ENCODE peak calls at places on chromosomes 1 and 21, in five cellular contexts. D, J, E, O and N are unnamed samples. For H3K36me3, the result is how much of the 10 kb centered on the place peaks cover.

GRCh38 chr1:28172690-28173150 is 3.8 kb downstream of the PTAFR start:
- DNase-seq in D (peak), J (peak), E (no peak), O (peak), N (no peak)

GRCh38 chr1:160149235-160149634 is 2.2 kb upstream of the ATP1A4 start:
- DNase-seq in D (no peak), J (no peak), E (no peak), O (no peak), N (no peak)

GRCh38 chr1:156021954-156022353 is 1.2 kb upstream of the SSR2 start:
- DNase-seq in D (no peak), J (no peak), E (no peak), O (no peak), N (no peak)

GRCh38 chr1:26469558-26469957 is 2.7 kb upstream of the HMGN2 start:
- DNase-seq in D (no peak), J (no peak), E (no peak), O (peak), N (no peak)

GRCh38 chr1:156676820-156677615 is at the start of gene NES:
- DNase-seq in D (no peak), J (peak), E (no peak), O (no peak), N (peak)

GRCh38 chr1:109547412-109548320 is 749 bp upstream of the GNAI3 start:
- DNase-seq in D (peak), J (no peak), E (peak), O (peak), N (peak)

GRCh38 chr1:56284933-56285332 is 294.4 kb downstream of the PLPP3 start:
- DNase-seq in D (no peak), J (no peak), E (peak), O (no peak), N (no peak)

GRCh38 chr1:170661646-170662411 is 2.1 kb upstream of the PRRX1 start:
- DNase-seq in D (no peak), J (peak), E (no peak), O (no peak), N (no peak)

GRCh38 chr1:216212826-216213225 is 210.4 kb downstream of the USH2A start:
- DNase-seq in D (no peak), J (no peak), E (no peak), O (no peak), N (no peak)

GRCh38 chr21:46397211-46397905 is 61.3 kb upstream of the DIP2A start:
- DNase-seq in D (no peak), J (no peak), E (no peak), O (no peak), N (no peak)

GRCh38 chr1:47881505-47882442 is 115.4 kb downstream of the TRABD2B start:
- DNase-seq in D (no peak), J (no peak), E (peak), O (no peak), N (no peak)

GRCh38 chr1:16122361-16122881 is 33.4 kb downstream of the EPHA2 start:
- DNase-seq in D (no peak), J (no peak), E (no peak), O (no peak), N (no peak)

GRCh38 chr1:86733340-86733739 is 29.0 kb downstream of the SH3GLB1 start:
- DNase-seq in D (no peak), J (no peak), E (no peak), O (no peak), N (no peak)
- H3K36me3 ChIP-seq in D (under half), J (under half), E (under half), O (under half), N (under half)

GRCh38 chr1:55179177-55179835 is 35.9 kb downstream of the USP24 start:
- DNase-seq in D (no peak), J (no peak), E (no peak), O (no peak), N (no peak)
- H3K36me3 ChIP-seq in D (under half), J (under half), E (under half), O (under half), N (under half)

GRCh38 chr1:114725230-114725629 is 8.7 kb upstream of the NRAS start:
- DNase-seq in D (no peak), J (no peak), E (no peak), O (no peak), N (no peak)

GRCh38 chr1:114735479-114735878 is 18.9 kb upstream of the NRAS start:
- DNase-seq in D (no peak), J (no peak), E (no peak), O (no peak), N (no peak)

GRCh38 chr1:114723915-114724314 is 7.3 kb upstream of the NRAS start:
- DNase-seq in D (no peak), J (no peak), E (no peak), O (no peak), N (no peak)

GRCh38 chr1:114728553-114728952 is 12.0 kb upstream of the NRAS start:
- DNase-seq in D (no peak), J (no peak), E (no peak), O (no peak), N (no peak)

GRCh38 chr1:114729782-114730181 is 13.2 kb upstream of the NRAS start:
- DNase-seq in D (no peak), J (no peak), E (no peak), O (no peak), N (no peak)
- H3K36me3 ChIP-seq in D (under half), J (half or more), E (under half), O (under half), N (half or more)

GRCh38 chr1:233240839-233241682 is 54.5 kb downstream of the PCNX2 start:
- DNase-seq in D (no peak), J (peak), E (peak), O (peak), N (peak)
- H3K36me3 ChIP-seq in D (under half), J (under half), E (under half), O (under half), N (under half)

GRCh38 chr1:220249522-220249921 is 22.7 kb downstream of the RAB3GAP2 start:
- DNase-seq in D (no peak), J (no peak), E (no peak), O (no peak), N (no peak)
- H3K36me3 ChIP-seq in D (under half), J (under half), E (under half), O (under half), N (under half)

DNA sequence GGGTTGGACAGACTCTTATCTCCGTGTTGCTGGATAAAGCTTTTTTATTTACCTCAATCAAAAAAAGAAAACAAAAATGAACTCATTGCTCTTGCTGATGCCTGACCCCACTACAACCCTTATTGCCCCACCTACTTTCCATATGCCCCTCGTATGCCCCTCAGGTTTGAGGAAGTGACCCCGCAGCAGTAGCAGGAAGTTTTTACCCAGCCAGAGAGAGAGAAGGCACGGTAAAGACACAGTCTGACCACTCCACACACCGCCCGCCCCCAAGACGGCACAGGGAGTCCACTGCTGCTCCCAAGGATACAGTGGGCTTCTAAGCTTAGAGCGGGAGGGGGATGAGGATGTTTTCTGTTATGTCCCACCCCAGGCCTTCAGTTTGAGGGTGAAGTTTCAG is 9.8 kb downstream of the PLEKHO1 start:
- DNase-seq in D (no peak), J (no peak), E (no peak), O (no peak), N (no peak)
- H3K36me3 ChIP-seq in D (under half), J (under half), E (under half), O (under half), N (under half)

DNA sequence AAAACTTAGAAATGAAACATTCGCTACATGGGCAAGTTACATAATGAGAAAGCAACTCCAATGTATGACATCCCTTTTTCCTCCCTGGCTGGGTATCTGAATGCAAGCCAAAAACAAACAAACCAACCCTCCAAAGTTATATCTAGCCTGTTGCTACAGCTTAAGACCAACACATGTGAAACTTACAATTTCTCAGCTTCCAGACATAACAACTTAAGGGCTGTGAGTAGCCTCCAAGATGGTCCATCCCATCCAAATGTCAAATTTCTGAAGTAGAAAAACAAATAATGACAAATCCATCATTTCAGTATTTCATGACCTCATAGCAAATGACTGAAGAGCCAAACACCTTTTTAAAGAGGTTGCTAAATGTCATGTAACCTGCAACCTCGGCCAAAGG is 19.9 kb downstream of the SETD4 start:
- DNase-seq in D (no peak), J (no peak), E (no peak), O (no peak), N (no peak)
- H3K36me3 ChIP-seq in D (under half), J (under half), E (under half), O (under half), N (half or more)